ENCODE peak calls at places on chromosomes 13 and 19, in nine cellular contexts. D is astrocyte of the spinal cord, Y is upper lobe of left lung, J is body of pancreas, G is RWPE1, V is thyroid gland, E is dorsolateral prefrontal cortex, N is WTC11, P is GM13977. S is an unnamed sample.

GRCh38 chr13:44373601-44374347 is at the start of gene SERP2:
- DNase-seq in D (peak; percentile 32), J (peak; percentile 29), Y (no peak), N (peak; percentile 77), P (no peak), G (no peak), V (peak; percentile 64), E (no peak), S (peak; percentile 38)

GRCh38 chr13:47038196-47038595 is 141.3 kb upstream of the HTR2A start:
- DNase-seq in D (peak; percentile 48), N (no peak), J (no peak), V (no peak), E (no peak), P (no peak), Y (no peak), G (no peak), S (no peak)

GRCh38 chr13:27130223-27131015 is 41.2 kb downstream of the USP12 start:
- DNase-seq in G (no peak), Y (no peak), J (no peak), N (no peak), D (peak; percentile 54), E (no peak), P (no peak), V (no peak), S (no peak)

GRCh38 chr19:4393947-4394590 is 6.3 kb downstream of the SH3GL1 start:
- DNase-seq in P (no peak), G (no peak), J (no peak), E (no peak), N (no peak), D (no peak), V (peak; percentile 10), Y (no peak), S (no peak)

GRCh38 chr19:9128171-9128570 is 1.4 kb upstream of the OR7G3 start:
- DNase-seq in P (no peak), Y (no peak), J (no peak), D (peak; percentile 24), N (no peak), E (no peak), G (peak; percentile 81), V (no peak), S (no peak)

GRCh38 chr13:81686877-81687276 is 1346.0 kb upstream of the SPRY2 start:
- DNase-seq in D (peak; percentile 29), V (no peak), J (no peak), E (no peak), G (no peak), N (no peak), Y (no peak), P (no peak), S (no peak)

GRCh38 chr19:6033744-6034264 is 55.9 kb upstream of the RANBP3 start:
- DNase-seq in V (no peak), E (no peak), P (no peak), Y (no peak), G (no peak), N (no peak), J (no peak), D (no peak), S (no peak)

GRCh38 chr19:1220452-1221037 is 15.0 kb downstream of the STK11 start:
- DNase-seq in D (no peak), Y (no peak), V (no peak), P (no peak), G (no peak), J (no peak), E (no peak), N (no peak), S (no peak)

GRCh38 chr19:6674868-6675305 is 4.9 kb upstream of the TNFSF14 start:
- DNase-seq in D (peak; percentile 43), E (no peak), J (peak; percentile 37), V (peak; percentile 33), N (peak; percentile 65), Y (peak; percentile 84), G (peak; percentile 65), P (peak; percentile 90), S (peak; percentile 98)

GRCh38 chr13:67298297-67298696 is 68.2 kb upstream of the PCDH9 start:
- DNase-seq in P (no peak), D (no peak), Y (no peak), V (no peak), E (no peak), N (no peak), J (no peak), G (no peak), S (no peak)

GRCh38 chr19:55591555-55591954 is 7.8 kb downstream of the FIZ1 start:
- DNase-seq in G (no peak), J (no peak), E (no peak), P (no peak), Y (no peak), V (no peak), N (peak; percentile 55), D (no peak), S (no peak)

GRCh38 chr13:73079359-73079758 is 20.6 kb downstream of the KLF5 start:
- DNase-seq in G (no peak), P (no peak), N (no peak), E (no peak), J (no peak), V (no peak), D (no peak), Y (no peak), S (no peak)

GRCh38 chr19:23908165-23908564 is 6.5 kb upstream of the ZNF726 start:
- DNase-seq in N (no peak), P (no peak), D (no peak), E (no peak), V (no peak), J (no peak), Y (no peak), G (no peak), S (no peak)

GRCh38 chr13:27964741-27965323 is 4.3 kb downstream of the CDX2 start:
- DNase-seq in D (no peak), Y (no peak), J (no peak), E (no peak), P (no peak), N (no peak), G (no peak), V (no peak), S (no peak)

GRCh38 chr19:10797078-10797477 is 38.9 kb downstream of the TMED1 start:
- DNase-seq in V (no peak), D (no peak), N (no peak), G (no peak), P (no peak), E (no peak), Y (no peak), J (no peak), S (peak; percentile 67)

DNA sequence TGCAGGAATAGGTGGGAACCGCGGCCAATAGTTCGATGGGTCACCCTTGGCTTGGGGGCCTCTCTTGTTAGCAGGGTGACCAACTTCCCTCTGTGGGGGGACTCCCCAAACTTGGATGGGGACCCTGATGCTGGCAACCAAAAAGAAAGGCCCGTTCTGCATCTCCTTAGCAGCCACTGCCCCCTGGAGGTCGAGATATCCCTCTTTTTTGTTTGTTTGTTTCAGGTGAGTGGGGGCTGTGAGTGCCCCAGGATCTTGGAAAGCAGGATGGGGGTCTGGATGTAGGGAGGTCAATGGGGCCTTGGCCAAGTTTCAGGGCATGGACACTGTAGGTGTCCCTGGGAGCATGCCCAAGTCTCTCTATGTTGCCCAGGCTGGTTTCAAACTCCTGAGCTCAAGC is 7.7 kb upstream of the CRTC1 start:
- DNase-seq in V (no peak), J (no peak), G (no peak), E (no peak), Y (no peak), N (peak; percentile 65), P (no peak), D (no peak), S (peak; percentile 50)
- TF ChIP-seq CTCF in V (peak; percentile 9), J (peak; percentile 22), G (no peak), E (peak; percentile 29), Y (no peak), N (peak; percentile 45), P (peak; percentile 45), D (peak; percentile 51), S (peak; percentile 32)

GRCh38 chr13:113726961-113727411 is 32.0 kb upstream of the TMEM255B start:
- DNase-seq in N (no peak), E (peak; percentile 50), Y (no peak), V (peak; percentile 17), G (no peak), J (peak; percentile 34), D (peak; percentile 50), P (no peak), S (peak; percentile 18)
- TF ChIP-seq CTCF in N (no peak), E (no peak), Y (no peak), V (no peak), G (no peak), J (no peak), D (peak; percentile 13), P (no peak), S (no peak)

DNA sequence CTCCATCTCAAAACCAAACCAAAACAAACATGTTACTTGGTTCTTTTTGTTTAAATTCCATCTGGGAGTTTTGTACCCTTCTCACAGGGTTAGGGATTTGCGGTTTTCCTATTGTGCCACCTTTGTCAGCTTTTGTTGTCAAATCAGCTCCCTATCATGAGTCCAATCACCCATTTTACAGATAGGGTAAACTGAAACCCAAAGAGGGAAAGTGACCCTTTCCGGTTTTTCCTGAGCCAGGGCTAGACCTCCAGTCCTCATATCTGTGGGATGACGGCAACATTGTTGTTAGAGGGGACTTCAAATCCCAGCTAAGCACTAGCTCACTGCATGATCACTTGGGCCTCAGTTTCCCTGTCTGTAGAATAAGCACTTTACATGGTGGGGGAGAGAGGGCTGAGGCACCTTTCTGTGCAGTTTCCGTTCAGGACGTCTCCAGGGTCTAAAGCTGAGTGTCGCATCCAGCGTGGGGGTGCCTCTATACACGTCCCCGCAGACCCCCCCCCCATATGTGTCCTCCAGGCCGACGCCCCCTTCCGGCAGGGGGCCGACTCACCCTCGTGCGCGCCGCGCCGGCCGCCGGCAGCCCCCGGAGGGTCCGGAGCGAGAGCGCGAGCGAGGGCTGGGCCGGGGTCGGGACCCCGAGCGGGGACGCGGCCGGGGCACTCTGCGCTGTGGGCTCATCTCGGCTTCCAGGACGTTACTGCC is 3.9 kb downstream of the CCDC194 start:
- DNase-seq in J (no peak), G (no peak), N (no peak), Y (no peak), D (no peak), E (no peak), P (no peak), V (no peak), S (no peak)
- TF ChIP-seq CTCF in J (no peak), G (no peak), N (peak; percentile 36), Y (no peak), D (peak; percentile 14), E (no peak), P (peak; percentile 25), V (no peak), S (no peak)

DNA sequence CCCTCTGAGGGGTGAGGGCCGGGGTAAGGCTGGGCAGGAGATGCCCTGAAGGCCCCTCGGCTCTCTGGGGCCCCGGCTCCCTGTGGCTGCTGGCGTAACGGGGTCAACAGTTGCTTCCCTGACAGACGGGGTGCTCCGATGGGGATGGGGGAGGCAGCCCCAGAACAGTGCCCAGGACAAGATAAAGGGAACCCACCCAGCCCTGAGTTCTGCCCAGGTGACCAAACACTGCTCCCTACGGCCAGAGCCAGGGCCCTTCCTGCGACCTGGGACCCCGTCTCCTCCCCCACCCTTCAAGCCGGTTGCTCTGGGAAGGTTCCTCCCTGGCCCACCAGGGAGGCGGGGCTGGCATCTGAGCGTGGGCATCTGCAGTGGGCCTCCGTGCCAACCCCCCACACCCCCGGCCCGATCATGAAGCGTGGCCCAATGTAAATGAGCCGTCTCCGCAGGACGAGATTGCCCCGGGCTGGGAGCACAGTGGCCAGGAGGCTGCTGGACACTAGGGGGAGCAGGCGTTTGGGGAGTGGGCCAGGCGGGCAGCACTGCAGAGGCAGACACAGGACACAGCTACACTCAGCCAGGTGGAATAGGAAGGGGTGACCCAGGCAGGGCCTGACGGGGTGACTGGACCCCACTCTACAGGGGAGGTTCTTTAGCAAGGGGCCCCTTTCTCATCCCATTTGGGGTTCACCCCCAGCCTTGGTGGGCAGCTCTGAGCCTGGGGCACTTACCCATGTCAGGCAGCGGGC is 1.1 kb upstream of the NKPD1 start:
- DNase-seq in Y (no peak), E (no peak), J (peak; percentile 49), P (peak; percentile 16), N (peak; percentile 79), V (no peak), G (no peak), D (peak; percentile 34), S (no peak)
- TF ChIP-seq CTCF in Y (no peak), E (peak; percentile 33), J (peak; percentile 18), P (peak; percentile 13), N (peak; percentile 18), V (no peak), G (no peak), D (peak; percentile 92), S (no peak)

S was measured in activated CD8-positive, alpha-beta T cell treated with anti-CD3 and anti-CD28 coated beads for 36 hours.